ENCODE peak calls at places on chromosomes 6 and 20, in nine cellular contexts. I is uterus, H is right lobe of liver, D is fibroblast of the aortic adventitia, E is glutamatergic neuron, G is psoas muscle, Q is tibial nerve, L is pancreas, U is GM23338. M is an unnamed sample.

GRCh38 chr6:159213401-159213800 is 44.2 kb downstream of the FNDC1 start:
- DNase-seq in G (no peak), H (no peak), I (no peak), E (no peak), Q (no peak), D (peak; percentile 21), U (no peak), L (no peak), M (no peak)

GRCh38 chr6:65157025-65157424 is 550.0 kb downstream of the EYS start:
- DNase-seq in U (no peak), E (no peak), G (no peak), D (no peak), I (no peak), L (no peak), Q (no peak), H (no peak), M (no peak)

GRCh38 chr6:79911992-79912391 is 35.4 kb downstream of the ELOVL4 start:
- DNase-seq in E (no peak), G (no peak), H (no peak), U (no peak), D (no peak), I (no peak), Q (no peak), L (no peak), M (no peak)

GRCh38 chr20:49909499-49910339 is 5.6 kb downstream of the SPATA2 start:
- DNase-seq in G (peak; percentile 63), I (no peak), D (no peak), L (peak; percentile 54), U (peak; percentile 59), H (peak; percentile 79), Q (no peak), E (peak; percentile 65), M (no peak)

GRCh38 chr6:125066964-125067363 is 86.6 kb upstream of the TPD52L1 start:
- DNase-seq in L (no peak), U (no peak), G (no peak), D (no peak), E (no peak), Q (no peak), I (no peak), H (no peak), M (no peak)

GRCh38 chr6:5068153-5068751 is 16.9 kb upstream of the PPP1R3G start:
- DNase-seq in E (no peak), U (no peak), H (peak; percentile 97), I (no peak), L (no peak), G (no peak), Q (no peak), D (no peak), M (no peak)

GRCh38 chr6:115887887-115888286 is 172.8 kb downstream of the FRK start:
- DNase-seq in G (no peak), D (no peak), I (no peak), L (no peak), Q (no peak), H (no peak), U (no peak), E (no peak), M (no peak)

GRCh38 chr6:5335020-5335419 is 73.7 kb downstream of the FARS2 start:
- DNase-seq in D (no peak), E (no peak), Q (no peak), H (no peak), I (no peak), U (no peak), G (no peak), L (no peak), M (no peak)

GRCh38 chr20:11274137-11274536 is 600.3 kb upstream of the JAG1 start:
- DNase-seq in U (peak; percentile 74), I (no peak), H (no peak), E (no peak), G (no peak), L (no peak), D (peak; percentile 80), Q (peak; percentile 32), M (no peak)

GRCh38 chr6:127146935-127147334 is 28.5 kb downstream of the RSPO3 start:
- DNase-seq in G (no peak), D (peak; percentile 64), Q (no peak), L (no peak), I (no peak), H (no peak), E (no peak), U (peak; percentile 71), M (no peak)

GRCh38 chr20:56629464-56630085 is 469 bp downstream of the TFAP2C start:
- DNase-seq in D (no peak), L (no peak), E (peak; percentile 32), H (no peak), Q (no peak), U (peak; percentile 22), I (no peak), G (no peak), M (no peak)

GRCh38 chr20:64216910-64217309 is 38.6 kb upstream of the PCMTD2 start:
- DNase-seq in I (no peak), E (no peak), L (no peak), U (no peak), G (no peak), D (no peak), Q (no peak), H (no peak), M (no peak)

DNA sequence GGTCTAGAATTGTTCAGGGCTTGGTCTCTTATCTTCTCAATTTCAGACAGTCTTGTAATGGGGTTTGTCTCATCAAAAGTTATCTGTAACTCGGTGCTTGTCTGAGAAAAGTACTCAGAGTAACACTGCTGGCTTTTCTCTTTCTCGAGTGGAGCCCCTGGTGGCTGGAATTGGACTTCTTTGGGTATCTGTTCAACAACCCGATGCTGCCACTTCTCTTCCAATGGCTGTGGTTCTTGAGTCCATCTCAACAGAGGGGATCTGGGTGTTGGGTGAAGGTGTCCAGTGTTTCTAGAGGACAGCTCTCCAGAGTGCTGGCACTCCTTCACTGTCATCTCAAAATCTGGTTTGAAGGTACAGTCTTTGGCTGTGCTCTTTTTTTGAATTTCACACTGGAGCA is 24.6 kb downstream of the DST start:
- DNase-seq in G (no peak), U (peak; percentile 66), E (no peak), H (no peak), L (no peak), I (no peak), D (no peak), Q (no peak), M (no peak)
- TF ChIP-seq CTCF in G (no peak), U (peak; percentile 55), E (no peak), H (no peak), L (no peak), I (no peak), D (peak; percentile 25), Q (no peak), M (no peak)

DNA sequence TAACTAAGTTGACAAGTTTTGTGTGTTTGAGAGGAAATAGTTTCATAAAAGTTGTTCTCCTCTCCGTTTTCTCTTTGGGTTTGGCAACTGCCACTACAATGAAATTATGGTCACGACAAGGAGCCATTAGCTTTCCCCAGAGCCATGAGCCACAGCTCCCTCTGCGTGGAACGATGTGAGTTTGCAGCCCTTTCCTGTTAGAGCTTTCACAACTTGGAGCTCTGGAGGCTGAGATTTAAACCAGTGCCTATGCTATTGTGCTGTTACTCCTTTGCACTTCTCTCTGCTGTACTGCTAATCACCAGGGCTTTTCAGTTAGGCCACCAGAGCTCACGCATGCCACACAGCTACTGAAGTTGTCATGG is 29.3 kb upstream of the TXNDC5 start:
- DNase-seq in L (no peak), D (no peak), E (no peak), Q (no peak), U (no peak), I (no peak), G (no peak), H (no peak), M (no peak)
- TF ChIP-seq CTCF in L (no peak), D (no peak), E (no peak), Q (no peak), U (no peak), I (no peak), G (no peak), H (no peak), M (no peak)

DNA sequence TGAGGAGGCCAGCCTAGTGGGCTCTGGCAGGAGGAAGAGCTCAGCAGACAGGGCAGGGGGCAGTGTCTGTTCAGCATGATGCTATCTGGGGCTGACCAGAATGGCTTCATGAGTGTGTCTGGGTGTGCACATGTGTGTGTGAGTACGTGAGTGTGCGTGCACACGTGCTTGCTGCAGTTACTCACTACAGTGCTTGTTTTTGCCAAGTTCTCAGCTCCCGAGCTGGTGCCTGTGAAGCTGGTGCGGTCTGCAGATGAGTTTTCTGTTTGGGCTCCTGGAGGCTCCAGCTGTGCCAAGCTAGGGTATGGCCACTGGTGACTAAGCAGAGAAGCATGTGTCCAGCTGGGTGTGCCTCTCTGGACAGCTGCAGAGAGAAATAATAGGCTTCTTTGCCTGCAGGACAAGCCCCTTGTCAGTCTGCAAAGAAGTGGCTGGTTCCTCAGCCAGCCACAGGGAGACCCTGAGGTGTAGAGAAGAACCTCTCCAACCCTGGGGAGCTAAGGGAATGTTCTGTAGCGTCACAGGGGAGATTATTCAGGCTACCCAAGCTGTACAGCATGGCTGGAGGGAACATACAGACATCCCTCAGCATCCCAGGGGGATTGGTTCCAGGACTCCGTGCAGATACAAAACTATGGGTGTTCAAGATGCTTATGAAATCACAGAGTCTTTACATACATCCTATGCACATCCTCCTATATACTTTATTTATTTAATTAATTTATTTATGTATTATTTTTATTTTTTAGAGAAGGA is 40.2 kb upstream of the FAM50B start:
- DNase-seq in E (no peak), D (peak; percentile 94), L (no peak), I (no peak), Q (peak; percentile 56), H (no peak), U (no peak), G (peak; percentile 66), M (no peak)
- TF ChIP-seq CTCF in E (no peak), D (peak; percentile 22), L (no peak), I (no peak), Q (no peak), H (no peak), U (no peak), G (no peak), M (no peak)

DNA sequence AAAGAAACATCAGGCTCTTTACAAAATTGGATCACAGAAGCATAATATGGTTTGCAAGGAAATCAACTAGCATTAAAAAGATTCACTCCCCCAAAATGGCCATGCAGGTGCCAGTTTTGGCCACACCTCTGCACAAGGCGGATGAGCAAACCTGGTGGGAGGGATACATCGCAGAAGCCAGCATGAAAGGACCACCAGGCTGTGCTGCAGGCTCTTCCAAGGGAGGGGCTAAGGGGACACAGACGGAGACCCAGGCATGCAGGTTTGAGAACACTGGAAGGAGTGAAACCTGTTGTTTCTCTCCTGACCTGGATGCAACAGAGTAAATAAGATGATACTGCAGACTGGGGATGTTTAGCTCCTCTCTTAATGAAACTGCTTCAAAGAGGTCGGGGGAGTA is 612.5 kb downstream of the PTPRT start:
- DNase-seq in H (no peak), I (no peak), G (no peak), L (no peak), U (no peak), Q (no peak), E (no peak), D (no peak), M (no peak)
- TF ChIP-seq CTCF in H (no peak), I (no peak), G (no peak), L (no peak), U (no peak), Q (no peak), E (no peak), D (no peak), M (no peak)

GRCh38 chr6:24492475-24492874 is 2.3 kb upstream of the ALDH5A1 start:
- DNase-seq in U (peak; percentile 74), D (no peak), Q (no peak), G (no peak), L (no peak), E (peak; percentile 39), H (no peak), I (no peak), M (no peak)
- TF ChIP-seq CTCF in U (peak; percentile 62), D (peak; percentile 16), Q (no peak), G (no peak), L (no peak), E (no peak), H (no peak), I (no peak), M (no peak)

GRCh38 chr6:43723737-43724295 is 36.2 kb upstream of the MRPS18A start:
- DNase-seq in G (no peak), D (peak; percentile 71), Q (peak; percentile 54), L (peak; percentile 78), H (peak; percentile 74), E (no peak), U (peak; percentile 91), I (peak; percentile 41), M (peak; percentile 57)
- TF ChIP-seq CTCF in G (peak; percentile 37), D (peak; percentile 66), Q (peak; percentile 45), L (peak; percentile 41), H (peak; percentile 73), E (peak; percentile 38), U (peak; percentile 73), I (peak; percentile 36), M (peak; percentile 58)

M was measured in natural killer cell.